ENCODE peak calls at places on chromosomes 1 and 21, in eight cellular contexts. Y is A549, K is H1, J is GM12878, R is ovary, C is breast epithelium, Z is adrenal gland, D is sigmoid colon. O is an unnamed sample.

GRCh38 chr1:81387446-81387845 is 413.3 kb upstream of the ADGRL2 start:
- DNase-seq in Y (no peak), K (no peak), J (no peak), R (no peak), C (no peak), Z (no peak), D (no peak), O (no peak)

GRCh38 chr1:167207940-167208623 is 12.6 kb upstream of the POU2F1 start:
- DNase-seq in Y (no peak), K (no peak), J (no peak), R (no peak), C (no peak), Z (no peak), D (no peak), O (no peak)

GRCh38 chr1:231357831-231358354 is 19.8 kb downstream of the SPRTN start:
- DNase-seq in Y (peak), K (no peak), J (peak), R (no peak), C (no peak), Z (peak), D (peak), O (no peak)

GRCh38 chr1:226643167-226643566 is 94.6 kb downstream of the STUM start:
- DNase-seq in Y (no peak), K (no peak), J (peak), R (no peak), C (no peak), Z (no peak), D (peak), O (peak)

GRCh38 chr1:231040800-231041704 is 998 bp upstream of the FAM89A start:
- DNase-seq in Y (no peak), K (no peak), J (no peak), R (peak), C (peak), Z (no peak), D (peak), O (no peak)

GRCh38 chr1:240475832-240476231 is 136.1 kb downstream of the GREM2 start:
- DNase-seq in Y (no peak), K (no peak), J (no peak), R (no peak), C (no peak), Z (no peak), D (no peak), O (no peak)

GRCh38 chr1:113860891-113861290 is 10.6 kb downstream of the PTPN22 start:
- DNase-seq in Y (no peak), K (no peak), J (no peak), R (no peak), C (no peak), Z (no peak), D (no peak), O (peak)

GRCh38 chr1:82366694-82367093 is 566.0 kb downstream of the ADGRL2 start:
- DNase-seq in Y (no peak), K (no peak), J (no peak), R (no peak), C (no peak), Z (no peak), D (no peak), O (no peak)

GRCh38 chr1:61424382-61424781 is 300.6 kb downstream of the TM2D1 start:
- DNase-seq in Y (no peak), K (no peak), J (no peak), R (no peak), C (no peak), Z (no peak), D (no peak), O (no peak)

GRCh38 chr1:53348491-53349368 is 20.9 kb upstream of the LRP8 start:
- DNase-seq in Y (no peak), K (no peak), J (no peak), R (no peak), C (peak), Z (peak), D (peak), O (no peak)

GRCh38 chr1:71031426-71031825 is 16.2 kb downstream of the PTGER3 start:
- DNase-seq in Y (no peak), K (no peak), J (no peak), R (no peak), C (no peak), Z (no peak), D (no peak), O (no peak)

GRCh38 chr1:12037486-12038355 is 18.4 kb downstream of the MIIP start:
- DNase-seq in Y (no peak), K (no peak), J (no peak), R (peak), C (no peak), Z (no peak), D (no peak), O (no peak)
- TF ChIP-seq POLR2A in Y (no peak), K (no peak), J (no peak), R (no peak), C (no peak), Z (no peak), D (no peak), O (no peak)

DNA sequence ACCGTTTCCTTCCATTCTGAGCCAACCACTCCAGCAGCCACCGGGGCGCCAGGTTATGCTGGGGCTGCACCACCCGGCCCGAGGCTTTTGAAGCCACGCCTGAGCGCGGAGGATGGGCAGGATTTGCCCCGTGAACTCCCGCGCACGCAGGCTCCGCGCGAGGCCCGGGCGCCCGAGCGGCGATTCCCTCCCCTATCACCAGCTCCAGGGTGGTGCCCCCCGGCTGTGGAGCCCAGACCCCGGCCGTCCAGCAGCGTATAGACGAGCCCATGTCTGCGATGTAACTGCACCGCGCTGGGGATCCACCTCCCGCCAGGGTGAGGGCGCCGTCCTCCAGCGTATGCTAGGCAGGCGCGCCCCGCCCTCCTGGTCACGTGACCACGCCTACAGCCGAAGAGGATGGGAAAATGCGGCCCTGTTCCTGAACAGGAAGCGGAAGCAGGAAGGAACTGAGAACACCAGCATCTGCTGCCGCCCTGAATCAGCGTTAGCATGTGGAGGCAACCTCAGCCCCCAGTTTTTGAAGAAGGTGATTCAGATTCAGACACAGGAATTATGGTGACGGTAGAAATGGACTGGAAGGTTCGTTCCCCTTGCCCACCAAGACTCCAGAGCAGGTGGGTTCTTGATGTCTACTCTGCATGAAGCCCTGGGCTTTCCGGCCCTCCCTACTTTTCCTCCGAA is 46.0 kb downstream of the VPS26C start:
- DNase-seq in Y (peak), K (peak), J (peak), R (peak), C (peak), Z (peak), D (peak), O (peak)
- TF ChIP-seq POLR2A in Y (peak), K (no peak), J (peak), R (peak), C (no peak), Z (peak), D (peak), O (peak)

GRCh38 chr1:66373072-66373685 is 160.8 kb upstream of the SGIP1 start:
- DNase-seq in Y (no peak), K (no peak), J (no peak), R (no peak), C (no peak), Z (no peak), D (no peak), O (no peak)
- TF ChIP-seq POLR2A in Y (no peak), K (no peak), J (peak), R (no peak), C (no peak), Z (no peak), D (no peak), O (no peak)

GRCh38 chr1:210125143-210125542 is 107.5 kb upstream of the SERTAD4 start:
- DNase-seq in Y (no peak), K (no peak), J (no peak), R (no peak), C (no peak), Z (no peak), D (no peak), O (no peak)
- TF ChIP-seq POLR2A in Y (no peak), K (no peak), J (no peak), R (no peak), C (no peak), Z (no peak), D (no peak), O (no peak)

DNA sequence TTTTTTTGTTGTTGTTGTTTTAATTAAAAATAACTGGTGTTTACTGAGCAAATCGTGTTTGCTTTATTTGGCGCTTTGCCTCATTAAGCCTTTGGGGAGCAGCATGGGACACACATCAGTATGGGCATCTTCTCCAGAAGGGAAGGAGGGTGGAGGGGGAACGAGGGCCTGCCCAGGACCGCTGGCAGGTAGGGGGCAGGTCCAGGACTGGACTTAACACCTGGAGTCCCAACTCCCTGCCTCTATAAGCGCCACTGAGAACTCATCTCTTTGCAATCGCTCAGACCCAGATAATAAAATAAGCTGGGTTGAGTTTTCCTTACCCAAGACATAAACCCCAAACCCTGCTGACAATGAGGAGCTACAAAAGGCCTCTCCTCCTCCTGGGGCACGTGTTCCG is 15.1 kb downstream of the ABCG1 start:
- DNase-seq in Y (no peak), K (no peak), J (no peak), R (no peak), C (no peak), Z (no peak), D (no peak), O (no peak)
- TF ChIP-seq POLR2A in Y (no peak), K (no peak), J (no peak), R (no peak), C (no peak), Z (no peak), D (no peak), O (no peak)

O was measured in H54.